ENCODE peak calls at places on chromosomes 16 and 17, in six cellular contexts. S is lower leg skin, O is thyroid gland, B is testis, V is Peyer's patch, Y is endothelial cell of umbilical vein. P is an unnamed sample.

GRCh38 chr17:66485272-66485947 is 183.0 kb downstream of the PRKCA start:
- DNase-seq in V (no peak), Y (no peak), S (no peak), O (no peak), B (no peak), P (no peak)

GRCh38 chr17:80408872-80409271 is 6.1 kb upstream of the ENDOV start:
- DNase-seq in B (peak), Y (peak), O (peak), S (no peak), V (no peak), P (no peak)

GRCh38 chr17:596763-597644 is 117.6 kb downstream of the VPS53 start:
- DNase-seq in Y (peak), B (no peak), O (peak), V (no peak), S (no peak), P (peak)

GRCh38 chr17:8563981-8564602 is 66.4 kb downstream of the MYH10 start:
- DNase-seq in O (no peak), V (no peak), B (no peak), Y (no peak), S (no peak), P (no peak)

GRCh38 chr17:79937981-79938695 is 97.5 kb downstream of the TBC1D16 start:
- DNase-seq in O (no peak), B (no peak), Y (no peak), S (no peak), V (no peak), P (no peak)

GRCh38 chr17:13940858-13941665 is 128.2 kb upstream of the COX10 start:
- DNase-seq in S (no peak), Y (no peak), O (no peak), B (peak), V (no peak), P (no peak)

GRCh38 chr16:77385481-77385880 is 49.4 kb downstream of the ADAMTS18 start:
- DNase-seq in S (no peak), B (no peak), Y (no peak), V (no peak), O (no peak), P (no peak)

GRCh38 chr16:83353241-83353640 is 454.5 kb upstream of the HSBP1 start:
- DNase-seq in S (no peak), V (no peak), O (no peak), Y (no peak), B (no peak), P (no peak)

GRCh38 chr17:57819273-57819672 is 30.6 kb downstream of the MRPS23 start:
- DNase-seq in V (no peak), O (peak), Y (no peak), B (no peak), S (no peak), P (no peak)

GRCh38 chr16:70681382-70682238 is 4.2 kb downstream of the MTSS2 start:
- DNase-seq in B (no peak), V (no peak), Y (no peak), O (no peak), S (no peak), P (no peak)

GRCh38 chr17:82242698-82242976 is 13.8 kb downstream of the SLC16A3 start:
- DNase-seq in V (no peak), O (no peak), Y (no peak), S (no peak), B (no peak), P (no peak)

GRCh38 chr16:79334127-79334526 is 266.4 kb downstream of the MAF start:
- DNase-seq in Y (no peak), V (no peak), S (no peak), O (peak), B (peak), P (peak)

GRCh38 chr16:72216767-72217166 is 44.8 kb upstream of the PMFBP1 start:
- DNase-seq in B (no peak), V (no peak), Y (no peak), O (no peak), S (no peak), P (no peak)

GRCh38 chr16:74726736-74727135 is 26.1 kb upstream of the MLKL start:
- DNase-seq in V (no peak), S (no peak), Y (no peak), B (peak), O (no peak), P (peak)

GRCh38 chr17:2368383-2368782 is 31.1 kb downstream of the SGSM2 start:
- DNase-seq in Y (no peak), O (no peak), S (no peak), V (no peak), B (no peak), P (no peak)

GRCh38 chr16:18049454-18050133 is 286.9 kb downstream of the NPIPA8 start:
- DNase-seq in B (no peak), Y (no peak), O (no peak), V (no peak), S (no peak), P (no peak)

GRCh38 chr17:39965017-39965699 is 2.4 kb downstream of the GSDMA start:
- DNase-seq in B (no peak), V (no peak), O (no peak), S (no peak), Y (no peak), P (no peak)

GRCh38 chr17:35746956-35747355 is 6.1 kb downstream of the GAS2L2 start:
- DNase-seq in B (no peak), S (no peak), V (no peak), O (no peak), Y (no peak), P (no peak)

GRCh38 chr16:25163683-25164082 is 52.1 kb downstream of the LCMT1 start:
- DNase-seq in B (no peak), V (no peak), Y (no peak), O (no peak), S (no peak), P (no peak)

GRCh38 chr17:61645898-61646297 is 54.9 kb upstream of the NACA2 start:
- DNase-seq in Y (no peak), S (no peak), O (no peak), B (no peak), V (no peak), P (no peak)

GRCh38 chr17:39674702-39675389 is 6.6 kb downstream of the PNMT start:
- DNase-seq in S (no peak), V (no peak), B (no peak), O (peak), Y (no peak), P (peak)

DNA sequence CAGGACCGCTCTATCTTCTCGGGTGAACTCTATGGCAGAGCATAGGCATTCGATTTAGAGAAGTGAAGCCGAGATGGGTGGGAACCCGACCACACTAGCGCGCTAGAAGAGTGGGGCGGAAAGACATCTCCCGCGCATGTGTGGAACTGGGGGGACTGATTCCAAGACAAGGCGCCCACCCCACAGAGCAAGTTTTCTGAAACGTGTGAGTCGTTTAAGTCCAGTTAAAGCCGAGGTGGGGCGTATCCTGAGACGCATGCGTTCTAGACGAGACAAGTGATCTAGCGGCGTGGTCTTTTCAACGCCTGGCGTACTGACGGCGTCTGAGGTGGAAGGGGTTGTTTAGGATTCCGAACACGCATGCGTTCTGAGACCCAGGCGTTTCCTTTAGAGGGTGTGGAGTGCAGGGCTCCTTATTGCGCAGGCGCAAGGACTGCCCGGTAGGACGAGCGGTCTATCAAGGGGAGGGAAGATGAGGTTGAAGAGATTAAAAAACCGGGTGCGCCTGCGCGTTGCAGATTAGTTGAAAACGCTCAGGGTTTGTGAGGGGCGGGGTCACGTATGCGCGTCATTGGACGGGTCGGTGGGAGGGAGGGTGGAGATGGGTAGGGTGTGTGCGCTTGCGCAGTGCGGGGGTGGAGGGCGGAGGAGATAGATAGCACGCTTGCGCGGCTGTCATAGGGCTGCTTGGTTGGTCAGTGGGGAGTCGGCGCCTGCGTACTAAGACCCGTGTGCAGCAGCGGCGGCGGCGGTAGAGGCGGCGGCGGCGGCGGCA is at the start of gene EIF5A:
- DNase-seq in Y (peak), B (peak), V (peak), O (peak), S (peak), P (peak)
- TF ChIP-seq POLR2A in Y (peak), B (peak), V (peak), O (peak), S (no peak), P (peak)

GRCh38 chr17:74873036-74873873 is 461 bp upstream of the FDXR start:
- DNase-seq in Y (peak), O (peak), V (peak), S (peak), B (peak), P (peak)
- TF ChIP-seq POLR2A in Y (peak), O (peak), V (peak), S (peak), B (peak), P (peak)

GRCh38 chr16:31093132-31093703 is 1.4 kb downstream of the VKORC1 start:
- DNase-seq in B (no peak), Y (no peak), O (no peak), S (no peak), V (no peak), P (no peak)
- TF ChIP-seq POLR2A in B (no peak), Y (no peak), O (no peak), S (no peak), V (peak), P (no peak)

DNA sequence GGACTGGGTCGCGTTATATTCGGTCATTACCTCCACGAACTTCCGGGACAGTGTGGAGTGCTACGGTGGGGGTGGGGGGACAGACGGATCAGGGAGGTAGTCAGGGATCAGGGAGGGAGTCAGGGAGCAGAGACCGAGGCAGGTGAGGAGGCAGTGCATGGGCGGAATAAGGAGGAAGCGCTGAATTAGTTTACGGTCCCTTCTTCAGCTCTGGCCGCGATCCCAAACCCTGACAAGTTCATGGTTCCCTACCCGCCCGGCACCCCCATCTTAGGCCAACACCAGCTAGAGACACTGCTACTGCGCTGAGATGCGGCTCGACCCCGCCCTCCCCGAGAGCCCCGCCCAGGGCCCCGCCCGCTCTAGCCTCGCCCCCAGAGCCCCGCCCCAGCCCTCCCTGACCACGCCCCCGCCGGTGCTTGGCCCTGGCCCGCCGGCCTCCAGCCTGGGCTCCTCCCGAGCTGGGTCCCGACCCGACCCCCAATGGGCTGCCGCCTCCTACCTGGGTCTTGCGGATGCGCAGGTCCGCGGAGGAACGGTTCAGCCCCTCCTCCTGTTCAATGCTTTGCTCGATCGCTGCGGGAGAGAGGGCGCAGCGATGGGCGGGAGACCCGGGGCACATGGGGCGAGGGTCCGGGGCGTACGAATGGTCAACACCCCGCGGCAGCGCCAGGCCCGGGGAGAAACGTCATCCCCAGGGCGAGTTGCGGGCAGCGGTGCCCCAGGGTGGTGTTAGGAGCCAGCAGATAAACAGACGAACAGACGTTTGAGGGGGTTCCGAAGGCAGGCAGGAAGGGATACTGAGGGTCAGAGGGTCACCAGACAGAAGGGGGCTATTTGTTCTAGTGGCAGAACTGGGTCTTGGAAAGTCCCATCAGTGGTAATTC is 12.2 kb downstream of the HSD3B7 start:
- DNase-seq in S (peak), O (peak), B (peak), V (peak), Y (peak), P (peak)
- TF ChIP-seq POLR2A in S (no peak), O (peak), B (no peak), V (peak), Y (no peak), P (peak)

GRCh38 chr17:43673516-43674323 is 12.0 kb upstream of the MEOX1 start:
- DNase-seq in V (peak), S (peak), Y (peak), B (peak), O (peak), P (peak)
- TF ChIP-seq POLR2A in V (no peak), S (no peak), Y (no peak), B (no peak), O (no peak), P (no peak)

GRCh38 chr16:30528799-30529457 is 2.6 kb upstream of the ZNF768 start:
- DNase-seq in B (no peak), Y (no peak), S (no peak), V (no peak), O (no peak), P (no peak)
- TF ChIP-seq POLR2A in B (no peak), Y (no peak), S (no peak), V (no peak), O (no peak), P (peak)